ENCODE peak calls at places on chromosomes 7 and 10, in six cellular contexts. V is H9, Y is IMR-90, R is H1, T is mesenchymal stem cell, K is neuronal stem cell. I is an unnamed sample. For H3K4me1, the result is how much of the 10 kb centered on the place peaks cover.

GRCh38 chr10:114064151-114065045 is 20.7 kb downstream of the ADRB1 start:
- DNase-seq in R (no peak), T (peak), K (no peak), V (no peak), Y (no peak), I (no peak)

GRCh38 chr10:75648854-75649253 is 217.4 kb downstream of the LRMDA start:
- DNase-seq in T (no peak), R (no peak), K (no peak), Y (no peak), V (no peak), I (no peak)

GRCh38 chr7:115191506-115191905 is 269.6 kb downstream of the MDFIC start:
- DNase-seq in V (no peak), Y (peak), K (no peak), T (peak), R (no peak), I (no peak)

GRCh38 chr7:137096607-137097006 is 228.2 kb downstream of the CHRM2 start:
- DNase-seq in K (no peak), V (no peak), R (no peak), T (no peak), Y (peak), I (no peak)

GRCh38 chr7:148914208-148914777 is 30.2 kb upstream of the EZH2 start:
- DNase-seq in V (no peak), Y (peak), K (no peak), R (no peak), T (peak), I (peak)

GRCh38 chr7:28408974-28409715 is 3.2 kb upstream of the CREB5 start:
- DNase-seq in K (peak), T (peak), V (peak), R (peak), Y (peak), I (peak)

GRCh38 chr10:91630592-91630991 is 2.3 kb downstream of the PPP1R3C start:
- DNase-seq in K (no peak), T (no peak), Y (no peak), R (no peak), V (no peak), I (no peak)

GRCh38 chr7:134703781-134704180 is 57.1 kb downstream of the BPGM start:
- DNase-seq in V (no peak), R (no peak), Y (peak), K (no peak), T (peak), I (no peak)

GRCh38 chr10:36086976-36087726 is 445.1 kb upstream of the FZD8 start:
- DNase-seq in R (no peak), V (no peak), Y (no peak), K (no peak), T (no peak), I (no peak)

GRCh38 chr7:30301751-30302150 is 17.4 kb downstream of the ZNRF2 start:
- DNase-seq in R (no peak), V (no peak), T (no peak), Y (no peak), K (no peak), I (peak)

GRCh38 chr7:86914468-86915054 is 144.9 kb downstream of the ELAPOR2 start:
- DNase-seq in R (no peak), K (no peak), T (peak), V (no peak), Y (peak), I (peak)

GRCh38 chr10:114577133-114577532 is 80.9 kb downstream of the ABLIM1 start:
- DNase-seq in Y (peak), K (no peak), R (no peak), T (peak), V (no peak), I (no peak)

GRCh38 chr10:62084434-62084833 is 182.9 kb downstream of the ARID5B start:
- DNase-seq in Y (no peak), T (no peak), R (no peak), V (no peak), K (no peak), I (no peak)

GRCh38 chr10:119803264-119803663 is 69.4 kb downstream of the MCMBP start:
- DNase-seq in V (no peak), T (peak), K (no peak), R (no peak), Y (peak), I (peak)

GRCh38 chr10:114911052-114911697 is 26.8 kb upstream of the TRUB1 start:
- DNase-seq in V (no peak), K (no peak), R (no peak), T (no peak), Y (no peak), I (no peak)

GRCh38 chr7:122137291-122138077 is 6.6 kb downstream of the AASS start:
- DNase-seq in K (no peak), R (no peak), Y (peak), V (no peak), T (peak), I (peak)

GRCh38 chr7:22082553-22082885 is 136.8 kb upstream of the CDCA7L start:
- DNase-seq in R (no peak), T (no peak), V (no peak), K (no peak), Y (no peak), I (no peak)

GRCh38 chr10:78981970-78982281 is 86.8 kb upstream of the ZMIZ1 start:
- DNase-seq in T (no peak), K (no peak), Y (no peak), R (no peak), V (peak), I (no peak)

GRCh38 chr10:114767101-114767588 is 54.4 kb upstream of the FHIP2A start:
- DNase-seq in Y (peak), R (no peak), T (peak), K (no peak), V (no peak), I (no peak)

GRCh38 chr10:69240455-69240854 is 20.3 kb downstream of the HKDC1 start:
- DNase-seq in K (no peak), V (no peak), R (no peak), T (no peak), Y (no peak), I (no peak)

GRCh38 chr10:69241575-69241974 is 21.4 kb downstream of the HKDC1 start:
- DNase-seq in Y (no peak), T (no peak), K (no peak), R (no peak), V (no peak), I (no peak)

GRCh38 chr10:69237528-69238159 is 17.5 kb downstream of the HKDC1 start:
- DNase-seq in R (peak), V (peak), Y (peak), T (peak), K (peak), I (peak)

GRCh38 chr10:69239816-69240434 is 19.8 kb downstream of the HKDC1 start:
- DNase-seq in T (no peak), Y (no peak), V (no peak), R (no peak), K (no peak), I (no peak)

DNA sequence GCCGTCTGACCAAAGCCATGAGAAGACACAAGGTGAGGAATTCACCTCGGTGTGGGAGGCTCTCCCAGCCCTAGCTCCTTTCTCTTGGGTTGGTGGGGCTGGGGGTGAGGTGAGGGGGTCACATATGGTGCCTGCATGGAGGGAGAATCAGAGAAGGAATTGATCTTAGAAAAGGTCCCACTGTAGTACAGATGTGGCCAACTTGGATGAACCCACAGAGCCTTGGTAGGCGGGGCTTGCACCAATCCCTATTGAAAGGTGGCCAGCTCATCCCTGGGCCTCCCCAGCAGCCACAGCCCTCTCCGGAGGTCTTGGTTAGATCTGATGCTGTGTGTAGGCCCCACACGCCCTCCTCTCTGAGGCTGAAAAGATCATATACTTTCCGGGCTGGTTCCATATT is 19.0 kb downstream of the HKDC1 start:
- DNase-seq in T (no peak), R (no peak), V (no peak), K (no peak), Y (no peak), I (no peak)
- H3K4ac ChIP-seq in T (no peak), R (no peak), V (no peak), K (no peak), Y (no peak), I (no peak)

DNA sequence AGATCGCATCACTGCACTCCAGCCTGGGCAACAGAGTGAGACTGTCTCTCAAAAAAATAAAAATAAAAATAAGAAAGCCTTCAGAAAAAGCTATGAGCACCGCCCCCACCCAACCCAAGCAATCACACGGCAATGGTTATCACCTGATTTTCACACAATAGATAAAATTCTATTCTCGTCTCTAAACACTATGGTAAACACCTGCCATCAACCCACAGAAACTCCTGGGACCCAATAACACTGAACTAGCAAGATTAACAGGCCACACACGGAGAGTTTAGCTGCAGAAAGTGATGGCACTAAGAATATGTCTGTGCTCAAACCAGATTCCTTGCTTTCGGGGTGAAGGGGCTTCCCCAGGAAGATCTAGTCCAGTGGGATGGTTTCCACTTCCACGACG is 173.8 kb downstream of the DIP2C start:
- DNase-seq in V (no peak), T (no peak), R (no peak), K (no peak), Y (no peak), I (no peak)
- H2AFZ ChIP-seq in V (no peak), T (no peak), R (no peak), K (no peak), Y (no peak), I (no peak)

GRCh38 chr10:121322046-121322445 is 276.2 kb downstream of the FGFR2 start:
- DNase-seq in K (no peak), V (no peak), R (no peak), Y (no peak), T (no peak), I (no peak)
- H3K4me1 ChIP-seq in K (under half), V (under half), R (under half), Y (under half), T (under half), I (under half)

DNA sequence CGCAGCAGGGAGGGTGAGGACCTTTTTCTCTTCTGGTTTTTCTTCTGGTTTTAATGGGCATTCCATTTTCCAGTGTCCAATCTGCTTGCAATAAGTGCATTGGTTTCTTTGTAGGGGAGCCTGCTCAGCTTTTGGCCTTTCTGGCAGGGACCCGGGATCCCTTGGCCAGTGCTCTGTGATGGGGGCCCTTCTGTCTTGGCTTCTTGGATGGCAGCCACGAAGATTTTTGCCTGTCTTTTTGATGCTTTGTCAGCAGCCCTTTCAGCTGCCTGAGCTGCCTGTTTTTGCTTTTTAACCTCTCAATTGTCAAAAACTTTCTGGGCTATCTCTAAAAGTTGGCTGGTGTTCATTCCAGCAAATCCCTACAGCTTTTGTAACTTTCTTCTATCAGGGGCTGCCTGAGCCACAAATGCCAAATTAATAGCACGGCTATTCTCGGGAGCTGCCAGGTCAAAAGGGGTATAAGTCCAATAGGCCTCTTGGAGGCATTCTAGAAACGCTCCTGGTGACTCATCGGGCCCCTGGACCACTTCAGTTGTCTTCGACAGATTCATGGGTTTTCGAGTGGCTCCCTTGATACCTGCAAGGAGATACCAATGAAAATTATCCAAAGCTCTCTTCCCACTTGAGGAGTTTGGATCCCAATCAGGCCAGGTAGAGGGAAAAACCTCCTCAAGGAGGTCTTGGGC is 180.0 kb upstream of the MBL2 start:
- DNase-seq in R (no peak), V (no peak), Y (no peak), T (no peak), K (no peak), I (no peak)
- H3K4ac ChIP-seq in R (no peak), V (no peak), Y (no peak), T (no peak), K (no peak), I (peak)

DNA sequence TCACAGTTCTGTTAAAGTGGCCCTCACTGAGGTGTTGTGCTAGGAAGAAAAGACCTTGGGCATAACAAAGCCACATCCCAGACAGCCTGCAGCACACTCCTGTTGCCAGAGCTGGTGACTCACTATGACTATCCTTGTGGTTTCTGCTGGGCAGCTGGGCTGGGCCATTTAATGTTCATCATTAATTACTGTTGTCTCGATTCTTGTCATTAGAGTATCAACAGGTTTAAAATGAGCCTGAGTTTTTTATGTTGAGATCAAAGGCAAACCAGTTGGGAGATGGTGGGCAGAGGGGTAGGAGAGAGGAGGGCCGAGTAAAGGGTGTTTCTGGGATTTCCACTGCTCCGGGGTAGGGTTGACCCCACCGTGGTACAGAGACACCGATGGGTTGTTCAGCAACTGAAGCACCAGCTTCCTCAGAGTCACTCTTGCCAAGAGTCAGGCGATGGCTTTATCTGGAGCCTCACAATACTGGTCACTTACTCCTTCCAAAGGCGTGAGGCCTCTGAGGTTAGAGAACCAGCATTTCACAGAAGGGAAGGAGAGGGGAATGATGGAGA is 128.7 kb upstream of the LYZL1 start:
- DNase-seq in V (peak), Y (peak), R (no peak), T (peak), K (no peak), I (peak)
- H2AFZ ChIP-seq in V (no peak), Y (no peak), R (no peak), T (peak), K (no peak), I (no peak)

DNA sequence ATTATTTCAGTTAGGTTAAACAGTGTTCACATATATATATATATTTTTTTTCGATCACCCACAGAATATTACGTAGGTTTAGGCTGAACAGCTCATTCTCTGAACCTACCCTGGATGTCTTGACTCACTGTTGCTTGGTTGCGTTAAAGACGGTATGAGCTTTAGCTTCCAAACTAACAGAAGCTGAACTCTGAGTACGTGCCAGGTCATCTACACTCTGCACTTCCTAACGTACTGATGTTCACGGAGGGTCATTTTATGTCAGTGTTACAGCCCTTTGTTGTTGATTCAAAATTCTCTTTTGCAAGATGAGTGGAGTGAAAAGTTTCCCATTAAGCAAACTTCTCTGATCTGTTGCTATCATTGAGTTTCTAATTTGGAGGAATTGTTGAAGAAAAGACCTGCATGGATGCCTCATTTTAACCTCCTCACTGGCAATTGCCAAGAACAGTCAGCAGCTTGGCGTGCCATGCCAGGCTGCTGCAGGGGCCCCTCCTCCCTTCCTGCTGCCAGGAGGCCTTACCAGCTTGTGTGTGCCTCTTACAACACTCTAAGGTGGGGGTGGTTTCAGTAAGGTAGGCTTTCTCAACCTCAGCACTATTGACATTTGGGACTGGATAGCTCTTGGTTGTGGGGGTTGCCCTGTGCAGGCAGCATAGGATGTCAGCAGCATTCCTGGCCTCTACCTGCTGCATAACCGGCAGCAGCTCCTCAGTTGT is 44.3 kb downstream of the INSYN2A start:
- DNase-seq in T (peak), R (no peak), K (no peak), V (no peak), Y (peak), I (no peak)
- H3K4me1 ChIP-seq in T (under half), R (under half), K (under half), V (under half), Y (under half), I (under half)

GRCh38 chr10:8074881-8075280 is 20.4 kb downstream of the GATA3 start:
- DNase-seq in R (no peak), T (no peak), V (no peak), K (no peak), Y (no peak), I (peak)

GRCh38 chr10:8076948-8077347 is 22.5 kb downstream of the GATA3 start:
- DNase-seq in K (no peak), T (no peak), V (no peak), Y (no peak), R (no peak), I (no peak)

GRCh38 chr10:8073696-8074416 is 19.4 kb downstream of the GATA3 start:
- DNase-seq in V (no peak), R (no peak), Y (no peak), K (no peak), T (no peak), I (peak)

GRCh38 chr10:8078027-8078426 is 23.5 kb downstream of the GATA3 start:
- DNase-seq in K (no peak), T (no peak), Y (no peak), R (no peak), V (no peak), I (peak)

DNA sequence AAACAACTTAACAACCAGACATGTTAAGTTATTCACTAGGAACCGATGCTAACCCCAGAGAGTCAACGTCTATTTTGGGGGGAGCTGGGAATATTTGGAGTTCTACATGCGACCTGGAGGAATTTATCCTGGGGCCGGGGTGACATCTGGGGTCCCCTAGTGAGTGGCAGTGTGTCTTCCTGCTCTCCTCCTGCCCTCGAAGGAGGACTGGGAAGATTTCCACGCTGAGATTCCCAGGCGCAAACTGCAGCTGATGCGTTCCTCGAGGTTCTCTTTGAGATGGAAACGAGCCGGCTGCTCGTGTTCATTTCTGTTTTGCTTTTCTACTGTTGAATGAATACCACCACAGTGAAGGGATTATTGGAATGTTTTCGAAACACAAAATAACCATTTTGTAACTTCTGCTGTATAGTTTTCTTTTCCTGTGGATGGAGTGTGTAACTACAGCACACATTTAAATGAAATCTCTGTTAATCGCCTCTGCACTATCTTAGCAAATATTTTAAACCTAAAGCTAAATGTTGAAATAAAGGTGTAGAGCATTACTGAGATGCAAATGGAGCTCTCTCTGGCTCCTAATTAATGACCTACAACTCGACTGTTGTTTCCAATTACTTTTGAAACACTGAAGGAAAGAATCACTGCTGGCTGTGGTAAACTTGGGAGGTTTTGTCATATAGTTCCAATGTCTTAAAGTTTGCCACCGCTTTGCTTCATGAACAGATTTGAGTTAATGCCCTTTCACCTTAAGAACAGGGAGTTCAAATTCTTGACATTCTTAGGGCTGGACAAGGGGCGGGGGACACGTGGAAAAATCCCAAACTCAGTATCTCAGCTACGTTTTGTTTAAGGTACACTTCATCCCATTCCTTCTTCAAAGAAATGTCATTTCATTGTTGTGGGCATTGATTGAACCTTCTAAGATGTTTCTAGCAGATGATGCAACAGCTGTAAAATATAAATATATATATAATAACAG is 21.1 kb downstream of the GATA3 start:
- DNase-seq in K (no peak), Y (no peak), R (no peak), T (no peak), V (no peak), I (peak)
- H3K4ac ChIP-seq in K (no peak), Y (no peak), R (no peak), T (no peak), V (no peak), I (no peak)

GRCh38 chr7:76232698-76233097 is 31.0 kb downstream of the SRRM3 start:
- DNase-seq in T (no peak), K (no peak), R (no peak), V (no peak), Y (no peak), I (no peak)

GRCh38 chr7:76234282-76234584 is 32.5 kb downstream of the SRRM3 start:
- DNase-seq in T (no peak), R (no peak), Y (no peak), K (no peak), V (no peak), I (no peak)

GRCh38 chr7:76236226-76236625 is 34.5 kb downstream of the SRRM3 start:
- DNase-seq in R (no peak), V (no peak), K (no peak), Y (no peak), T (no peak), I (no peak)

GRCh38 chr7:76233538-76234281 is 32.0 kb downstream of the SRRM3 start:
- DNase-seq in V (peak), K (no peak), R (no peak), Y (no peak), T (peak), I (no peak)

GRCh38 chr7:76234931-76235441 is 33.3 kb downstream of the SRRM3 start:
- DNase-seq in Y (peak), T (peak), K (peak), V (peak), R (peak), I (peak)
- H2AFZ ChIP-seq in Y (peak), T (peak), K (peak), V (no peak), R (no peak), I (peak)

I was measured in trophoblast cell.